ENCODE peak calls at places on chromosomes 11 and 22, in nine cellular contexts. M is stomach; T is NT2/D1; I is cardiac muscle cell; K is GM23248; A is HAP-1; P is PC-3; G is CD8-positive, alpha-beta T cell; Q is BJ. X is an unnamed sample. For H3K36me3, the result is how much of the 10 kb centered on the place peaks cover.

GRCh38 chr11:134390706-134391105 is 21.3 kb downstream of the B3GAT1 start:
- DNase-seq in I (no peak), Q (no peak), G (no peak), M (no peak), A (no peak), K (no peak), T (no peak), P (no peak), X (no peak)

GRCh38 chr11:126607374-126607773 is 251.9 kb downstream of the ST3GAL4 start:
- DNase-seq in G (no peak), P (peak), T (no peak), K (peak), Q (no peak), A (peak), I (peak), M (peak), X (peak)

GRCh38 chr11:61683961-61684869 is 4.0 kb downstream of the DAGLA start:
- DNase-seq in T (no peak), G (peak), M (no peak), P (no peak), A (no peak), I (no peak), Q (no peak), K (no peak), X (no peak)

GRCh38 chr22:17786435-17787158 is 12.3 kb upstream of the BID start:
- DNase-seq in T (no peak), M (peak), P (no peak), A (peak), K (peak), I (no peak), Q (no peak), G (no peak), X (no peak)

GRCh38 chr11:27557223-27557622 is 50.7 kb upstream of the LIN7C start:
- DNase-seq in G (no peak), T (no peak), I (no peak), M (no peak), Q (no peak), A (no peak), P (no peak), K (peak), X (no peak)

GRCh38 chr11:122505304-122506006 is 150.1 kb upstream of the UBASH3B start:
- DNase-seq in T (peak), M (peak), Q (peak), A (peak), G (peak), I (peak), P (peak), K (peak), X (peak)

GRCh38 chr11:109911488-109911887 is 181.7 kb upstream of the ZC3H12C start:
- DNase-seq in P (peak), Q (no peak), T (no peak), A (no peak), K (peak), I (no peak), M (no peak), G (no peak), X (no peak)

GRCh38 chr11:18614667-18615066 is 15.1 kb downstream of the MISFA start:
- DNase-seq in T (no peak), Q (no peak), P (no peak), K (no peak), M (no peak), G (no peak), A (no peak), I (no peak), X (no peak)

GRCh38 chr22:19902245-19902699 is 39.3 kb upstream of the COMT start:
- DNase-seq in A (no peak), G (no peak), K (no peak), I (no peak), P (no peak), Q (no peak), M (no peak), T (no peak), X (no peak)

GRCh38 chr22:19904881-19905618 is 36.5 kb upstream of the COMT start:
- DNase-seq in I (no peak), T (no peak), M (no peak), P (no peak), A (no peak), K (no peak), G (no peak), Q (no peak), X (no peak)

GRCh38 chr22:19904174-19904856 is 37.3 kb upstream of the COMT start:
- DNase-seq in K (no peak), P (no peak), M (no peak), A (no peak), Q (no peak), G (no peak), T (no peak), I (no peak), X (no peak)

GRCh38 chr22:19903031-19903430 is 38.5 kb upstream of the COMT start:
- DNase-seq in M (no peak), Q (no peak), A (no peak), T (no peak), P (no peak), I (peak), G (no peak), K (no peak), X (no peak)

DNA sequence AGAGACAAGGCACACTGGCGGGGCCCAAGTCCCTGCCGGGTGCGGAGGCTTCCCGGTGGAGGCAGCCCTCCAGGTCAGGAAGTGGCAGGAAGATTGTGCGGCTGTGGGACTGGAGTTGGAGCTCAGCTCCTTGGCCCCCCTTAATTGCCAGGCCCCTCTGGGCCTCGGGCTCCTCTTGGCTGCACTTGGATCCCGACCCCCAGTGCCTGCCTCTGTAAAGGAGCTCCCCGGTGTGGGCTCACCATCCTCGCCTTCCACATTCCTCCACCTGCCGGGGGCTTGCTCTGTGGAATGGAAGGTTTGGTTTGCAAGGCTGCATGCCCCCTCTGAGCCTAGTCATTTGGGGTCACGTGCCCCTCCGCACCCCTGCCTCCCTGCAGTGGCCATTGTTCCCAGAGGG is 38.1 kb upstream of the COMT start:
- DNase-seq in M (no peak), Q (no peak), I (no peak), T (no peak), A (no peak), P (no peak), K (no peak), G (no peak), X (no peak)
- H3K4me3 ChIP-seq in M (no peak), Q (no peak), I (no peak), T (no peak), A (no peak), P (no peak), K (no peak), G (no peak), X (no peak)

GRCh38 chr22:21780259-21780658 is 44.7 kb upstream of the YPEL1 start:
- DNase-seq in K (no peak), Q (no peak), T (no peak), M (no peak), I (no peak), G (no peak), P (no peak), A (no peak), X (no peak)
- H3K36me3 ChIP-seq in K (under half), Q (under half), T (under half), M (under half), I (under half), G (under half), P (under half), A (under half), X (under half)

DNA sequence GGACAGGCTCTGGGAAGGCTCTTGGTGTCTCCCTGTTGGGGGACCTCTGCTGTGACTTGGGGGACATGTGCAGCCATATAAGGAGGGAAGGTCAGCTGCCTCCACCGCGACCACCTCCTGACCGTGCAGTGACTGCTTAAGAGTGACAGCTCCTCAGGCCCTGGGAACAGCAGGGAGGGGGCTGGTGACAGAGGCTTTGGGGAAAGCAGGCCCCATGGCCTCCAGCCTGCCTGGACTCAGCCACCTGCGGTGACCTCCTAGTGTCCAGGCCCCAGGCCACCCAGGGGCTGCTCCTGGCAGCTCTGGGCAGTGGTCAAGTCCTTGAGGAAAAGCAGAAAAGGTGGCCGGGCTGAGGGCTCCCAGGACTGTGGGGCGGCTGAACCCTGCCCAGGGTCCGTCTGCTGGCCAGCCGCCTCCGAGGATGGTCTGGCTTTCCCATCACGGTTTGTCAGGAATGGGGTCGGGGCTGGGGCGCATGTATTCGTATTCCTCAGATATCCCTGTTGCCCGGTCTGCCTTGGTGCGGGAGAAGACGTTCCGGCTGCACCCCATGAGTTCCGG is 96.8 kb downstream of the WNT7B start:
- DNase-seq in I (no peak), T (no peak), K (no peak), G (no peak), M (no peak), Q (no peak), A (no peak), P (no peak), X (no peak)
- H3K4me3 ChIP-seq in I (no peak), T (no peak), K (peak), G (no peak), M (no peak), Q (no peak), A (no peak), P (no peak), X (no peak)

GRCh38 chr11:73902303-73902702 is 25.5 kb downstream of the PAAF1 start:
- DNase-seq in G (no peak), P (no peak), K (no peak), T (no peak), A (no peak), Q (no peak), I (no peak), M (no peak), X (no peak)
- H3K36me3 ChIP-seq in G (under half), P (under half), K (under half), T (under half), A (under half), Q (under half), I (under half), M (under half), X (under half)

DNA sequence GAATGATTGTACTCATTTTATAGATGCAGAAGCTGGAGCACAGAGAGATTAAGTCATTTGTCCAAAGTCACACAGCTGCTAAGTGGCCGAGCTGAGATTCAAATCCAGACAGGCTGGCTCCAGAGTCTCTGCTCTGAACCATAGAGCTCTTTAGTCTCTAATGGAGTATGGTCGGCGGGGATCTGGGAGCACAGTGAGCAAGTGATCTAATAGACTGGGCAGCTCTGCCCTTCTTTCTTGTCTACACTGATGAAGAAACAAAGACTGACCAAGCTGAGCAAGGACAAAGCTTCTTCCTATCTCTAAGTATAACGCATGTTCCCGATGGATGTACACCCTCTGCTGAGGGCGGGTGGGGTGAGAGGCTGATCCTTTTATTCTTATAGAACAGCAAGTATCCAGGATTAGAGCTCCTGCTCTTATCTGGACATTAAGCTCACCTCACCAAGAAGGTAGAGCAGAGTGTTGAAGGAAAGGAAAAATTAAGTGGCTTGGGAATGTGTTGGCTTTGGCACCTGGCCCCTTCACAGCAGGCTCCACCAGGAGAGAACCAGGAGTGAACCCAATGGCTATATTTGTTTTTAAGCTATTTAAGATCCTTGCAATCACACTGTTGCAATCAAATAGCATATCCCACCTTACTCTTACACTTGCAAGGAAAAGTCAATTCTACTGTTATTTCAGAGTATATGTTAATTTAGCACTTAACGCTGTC is 68.7 kb downstream of the ETS1 start:
- DNase-seq in G (no peak), Q (no peak), M (no peak), A (no peak), T (no peak), I (no peak), K (peak), P (no peak), X (peak)
- H3K4me3 ChIP-seq in G (peak), Q (peak), M (peak), A (no peak), T (no peak), I (no peak), K (peak), P (peak), X (peak)

DNA sequence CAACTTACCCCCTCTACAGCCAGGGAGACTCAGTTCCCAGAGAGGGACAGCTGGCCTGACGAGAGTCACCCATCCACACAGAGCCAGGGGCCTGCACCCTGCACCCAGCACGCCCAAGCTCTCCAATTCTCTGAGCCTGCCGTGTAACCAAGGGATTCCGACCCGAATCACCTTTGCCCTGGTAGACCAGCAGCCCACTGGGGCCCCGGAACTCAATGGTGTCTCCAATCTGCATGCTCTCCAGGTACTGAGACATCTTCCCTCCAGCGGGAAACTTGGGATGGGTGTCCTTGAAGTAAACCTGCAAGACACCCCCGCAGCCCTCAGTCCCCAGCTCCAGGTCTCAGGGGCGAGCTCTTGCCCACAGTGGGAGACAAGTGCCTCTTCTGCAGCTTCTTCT is 12.4 kb downstream of the ATP5MGL start:
- DNase-seq in K (no peak), Q (no peak), I (no peak), P (no peak), A (no peak), T (no peak), G (no peak), M (no peak), X (no peak)
- H3K36me3 ChIP-seq in K (under half), Q (half or more), I (half or more), P (under half), A (under half), T (half or more), G (under half), M (half or more), X (half or more)

GRCh38 chr22:26548303-26548702 is 36.0 kb upstream of the TFIP11 start:
- DNase-seq in I (no peak), P (no peak), K (no peak), T (no peak), A (no peak), Q (no peak), M (no peak), G (no peak), X (no peak)
- H3K4me3 ChIP-seq in I (no peak), P (no peak), K (no peak), T (no peak), A (no peak), Q (no peak), M (no peak), G (no peak), X (no peak)